ENCODE peak calls at places on chromosomes 12 and 14, in ten cellular contexts. H is body of pancreas, A is gastrocnemius medialis, Q is A549, U is adrenal gland, G is NB4, Y is prostate gland, K is suprapubic skin, T is thyroid gland, Z is stomach. O is an unnamed sample.

GRCh38 chr12:103273645-103274044 is 222.1 kb downstream of the C12orf42 start:
- DNase-seq in U (no peak), Y (no peak), T (no peak), K (no peak), G (no peak), Q (no peak), H (no peak), Z (no peak), A (no peak), O (no peak)

GRCh38 chr14:60266021-60266937 is 17.3 kb downstream of the PPM1A start:
- DNase-seq in Y (no peak), Q (peak; percentile 16), K (no peak), Z (no peak), T (no peak), U (no peak), A (no peak), G (peak; percentile 18), H (no peak), O (peak; percentile 41)

GRCh38 chr12:121673013-121673441 is 3.6 kb upstream of the MORN3 start:
- DNase-seq in T (peak; percentile 23), H (peak; percentile 89), G (no peak), Q (no peak), Z (peak; percentile 82), Y (peak; percentile 68), U (no peak), K (peak; percentile 83), A (peak; percentile 23), O (no peak)

GRCh38 chr12:80837342-80837978 is 100.3 kb downstream of the LIN7A start:
- DNase-seq in Q (peak; percentile 6), A (no peak), K (no peak), H (peak; percentile 37), U (peak; percentile 29), G (peak; percentile 48), Z (no peak), T (peak; percentile 38), Y (peak; percentile 6), O (no peak)

GRCh38 chr14:55052259-55052930 is 948 bp downstream of the MAPK1IP1L start:
- DNase-seq in Q (peak; percentile 26), A (no peak), G (no peak), K (no peak), Z (no peak), H (no peak), T (no peak), U (no peak), Y (no peak), O (no peak)

GRCh38 chr12:3200032-3200617 is 122.9 kb downstream of the TSPAN9 start:
- DNase-seq in T (peak; percentile 69), A (peak; percentile 37), Z (peak; percentile 53), G (no peak), K (no peak), Y (peak; percentile 39), Q (peak; percentile 71), H (peak; percentile 24), U (peak; percentile 45), O (no peak)

GRCh38 chr12:88175544-88175943 is 33.4 kb downstream of the TMTC3 start:
- DNase-seq in T (no peak), A (no peak), H (no peak), K (no peak), Z (no peak), Q (no peak), U (no peak), Y (no peak), G (no peak), O (no peak)

GRCh38 chr14:32087173-32087861 is 10.2 kb downstream of the ARHGAP5 start:
- DNase-seq in K (no peak), H (no peak), Y (no peak), A (no peak), G (peak; percentile 31), Q (peak; percentile 35), T (no peak), Z (no peak), U (no peak), O (no peak)

GRCh38 chr12:108729612-108730336 is 1.5 kb downstream of the CORO1C start:
- DNase-seq in K (no peak), T (no peak), A (no peak), U (no peak), Q (no peak), G (peak; percentile 35), H (peak; percentile 9), Z (no peak), Y (no peak), O (peak; percentile 90)

GRCh38 chr12:46368138-46368537 is 4.4 kb downstream of the SLC38A2 start:
- DNase-seq in Q (no peak), T (no peak), Z (no peak), U (no peak), A (no peak), K (no peak), H (no peak), Y (no peak), G (no peak), O (no peak)

GRCh38 chr12:43151406-43152080 is 400.5 kb downstream of the ADAMTS20 start:
- DNase-seq in U (no peak), T (no peak), G (no peak), Z (no peak), A (no peak), H (no peak), K (no peak), Y (no peak), Q (no peak), O (no peak)

GRCh38 chr14:42469637-42470426 is 863.2 kb downstream of the LRFN5 start:
- DNase-seq in T (no peak), Z (no peak), A (no peak), G (no peak), U (no peak), H (no peak), Q (peak; percentile 26), Y (no peak), K (no peak), O (no peak)

GRCh38 chr14:102351023-102351422 is 11.7 kb downstream of the CINP start:
- DNase-seq in T (no peak), Q (no peak), Y (no peak), A (no peak), H (peak; percentile 11), Z (no peak), G (no peak), U (no peak), K (no peak), O (no peak)

GRCh38 chr12:5135126-5135525 is 91.4 kb downstream of the KCNA5 start:
- DNase-seq in U (no peak), T (no peak), H (no peak), Q (no peak), Z (no peak), Y (no peak), G (no peak), A (no peak), K (no peak), O (no peak)

GRCh38 chr14:94077111-94077821 is 3.7 kb downstream of the DDX24 start:
- DNase-seq in G (no peak), Y (no peak), Q (no peak), T (no peak), H (no peak), A (no peak), K (no peak), Z (no peak), U (no peak), O (peak; percentile 15)

GRCh38 chr12:94074970-94075695 is 73.2 kb upstream of the PLXNC1 start:
- DNase-seq in K (peak; percentile 78), Y (peak; percentile 49), Q (peak; percentile 64), G (peak; percentile 67), T (peak; percentile 61), A (peak; percentile 80), U (peak; percentile 81), H (peak; percentile 56), Z (peak; percentile 29), O (peak; percentile 29)

GRCh38 chr12:124566181-124567034 is 1.0 kb downstream of the NCOR2 start:
- DNase-seq in Z (peak; percentile 88), K (peak; percentile 94), T (peak; percentile 92), A (peak; percentile 81), G (peak; percentile 84), Q (peak; percentile 96), H (peak; percentile 87), Y (peak; percentile 92), U (peak; percentile 88), O (peak; percentile 75)
- TF ChIP-seq POLR2A in Z (no peak), K (peak; percentile 61), T (peak; percentile 72), A (peak; percentile 69), G (no peak), Q (no peak), H (peak; percentile 60), Y (peak; percentile 76), U (peak; percentile 40), O (peak; percentile 8)

DNA sequence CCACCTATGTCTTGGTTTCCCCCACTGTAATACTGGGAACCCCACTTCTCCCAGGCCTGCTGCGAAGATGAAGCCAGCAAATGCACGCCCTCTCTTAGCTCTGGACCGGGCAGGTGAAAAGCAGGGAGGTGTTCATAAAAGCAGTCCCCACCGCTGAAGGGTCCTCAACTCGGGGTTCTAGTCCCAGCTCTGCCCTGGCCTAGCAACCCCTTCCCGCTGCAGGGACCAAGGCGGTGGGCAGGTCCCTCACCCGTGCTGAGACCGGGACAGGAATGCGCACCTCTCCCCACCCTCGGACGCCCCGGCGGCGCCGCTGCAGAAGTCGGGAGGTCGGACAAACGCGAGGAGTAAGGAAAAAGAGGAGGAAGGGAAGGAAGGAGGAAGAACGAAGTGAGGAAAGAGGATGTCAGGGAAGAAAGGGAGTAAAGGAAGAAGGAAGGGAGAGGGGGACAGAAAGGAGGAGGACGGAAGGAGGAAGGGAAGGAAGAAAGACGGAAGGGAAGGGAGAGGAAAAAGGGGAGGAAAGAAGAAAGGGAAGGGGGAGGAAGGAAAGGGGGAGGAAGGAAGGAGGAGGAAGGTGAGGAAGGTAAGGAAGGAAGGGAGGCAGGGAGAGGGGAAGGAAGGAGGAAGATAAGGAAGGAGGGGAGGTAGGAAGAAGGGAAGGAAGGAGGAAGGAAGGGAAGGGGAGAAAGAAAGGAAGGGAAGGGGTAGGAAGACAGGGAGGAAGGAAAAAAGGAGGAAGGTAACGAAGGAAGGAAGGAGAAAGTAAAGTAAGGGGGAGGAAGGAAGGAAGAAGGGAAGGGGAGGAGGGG is 701 bp downstream of the SPRING1 start:
- DNase-seq in G (peak; percentile 35), A (no peak), Q (peak; percentile 43), H (no peak), U (no peak), Z (peak; percentile 31), K (no peak), T (no peak), Y (no peak), O (peak; percentile 31)
- TF ChIP-seq POLR2A in G (no peak), A (no peak), Q (no peak), H (no peak), U (no peak), Z (no peak), K (no peak), T (no peak), Y (no peak), O (no peak)

DNA sequence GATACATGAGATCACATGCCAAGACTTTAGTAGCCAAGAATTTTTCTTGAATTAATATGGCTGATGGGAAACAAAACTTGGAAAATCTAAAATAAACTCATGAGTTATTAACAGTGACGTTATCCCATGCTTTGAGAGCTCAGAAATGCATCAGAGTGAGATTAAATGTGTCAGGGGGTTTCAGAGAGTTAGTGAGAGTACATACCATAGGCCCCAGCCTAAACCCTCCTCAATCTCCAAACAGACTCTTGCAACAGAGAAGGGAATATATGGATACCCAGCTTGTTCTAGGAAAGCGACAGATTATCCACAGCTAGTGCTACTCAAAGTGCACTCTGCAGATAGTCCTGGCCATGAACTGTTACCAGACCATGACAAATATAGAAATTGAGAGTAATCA is 19.3 kb downstream of the SLC35F4 start:
- DNase-seq in H (no peak), G (no peak), Y (no peak), Q (no peak), Z (no peak), A (no peak), T (no peak), K (no peak), U (no peak), O (no peak)
- TF ChIP-seq POLR2A in H (no peak), G (no peak), Y (no peak), Q (no peak), Z (no peak), A (no peak), T (no peak), K (no peak), U (no peak), O (no peak)

GRCh38 chr14:64634558-64634957 is 69.7 kb upstream of the PLEKHG3 start:
- DNase-seq in Z (no peak), Q (no peak), K (no peak), H (no peak), G (no peak), U (no peak), T (no peak), A (no peak), Y (no peak), O (no peak)
- TF ChIP-seq POLR2A in Z (no peak), Q (no peak), K (no peak), H (no peak), G (no peak), U (no peak), T (no peak), A (no peak), Y (no peak), O (no peak)

O was measured in erythroblast.